ENCODE peak calls at places on chromosomes 5 and 9, in five cellular contexts. One of them, this sample, is unnamed.

GRCh38 chr5:173035904-173036707 is 20.0 kb upstream of the CREBRF start:
- DNase-seq in heart right ventricle: no peak
- DNase-seq in Calu3: no peak
- DNase-seq in neural progenitor cell: no peak
- DNase-seq in omental fat pad: no peak
- DNase-seq in this sample: no peak

GRCh38 chr5:65801332-65801731 is 79.3 kb downstream of the NLN start:
- DNase-seq in omental fat pad: no peak
- DNase-seq in Calu3: no peak
- DNase-seq in heart right ventricle: no peak
- DNase-seq in neural progenitor cell: no peak
- DNase-seq in this sample: no peak

GRCh38 chr9:135822383-135822755 is 85.0 kb downstream of the CAMSAP1 start:
- DNase-seq in neural progenitor cell: no peak
- DNase-seq in Calu3: no peak
- DNase-seq in heart right ventricle: no peak
- DNase-seq in omental fat pad: no peak
- DNase-seq in this sample: no peak

GRCh38 chr5:44443172-44443571 is 54.0 kb upstream of the FGF10 start:
- DNase-seq in neural progenitor cell: peak; percentile 3
- DNase-seq in heart right ventricle: no peak
- DNase-seq in omental fat pad: no peak
- DNase-seq in Calu3: no peak
- DNase-seq in this sample: no peak

GRCh38 chr9:7121055-7121454 is 363.3 kb downstream of the KDM4C start:
- DNase-seq in neural progenitor cell: no peak
- DNase-seq in omental fat pad: no peak
- DNase-seq in heart right ventricle: no peak
- DNase-seq in Calu3: no peak
- DNase-seq in this sample: no peak

GRCh38 chr5:53262348-53262970 is 152.9 kb upstream of the MOCS2 start:
- DNase-seq in heart right ventricle: no peak
- DNase-seq in Calu3: peak; percentile 55
- DNase-seq in omental fat pad: no peak
- DNase-seq in neural progenitor cell: peak; percentile 46
- DNase-seq in this sample: peak; percentile 39

GRCh38 chr9:35651964-35652828 is 1.5 kb upstream of the SIT1 start:
- DNase-seq in heart right ventricle: no peak
- DNase-seq in neural progenitor cell: no peak
- DNase-seq in Calu3: no peak
- DNase-seq in omental fat pad: no peak
- DNase-seq in this sample: no peak

GRCh38 chr9:130931508-130932150 is 7.4 kb downstream of the FIBCD1 start:
- DNase-seq in omental fat pad: no peak
- DNase-seq in heart right ventricle: no peak
- DNase-seq in Calu3: no peak
- DNase-seq in neural progenitor cell: no peak
- DNase-seq in this sample: no peak

GRCh38 chr5:133938039-133938821 is 30.2 kb downstream of the C5orf15 start:
- DNase-seq in neural progenitor cell: no peak
- DNase-seq in heart right ventricle: no peak
- DNase-seq in Calu3: peak; percentile 48
- DNase-seq in omental fat pad: no peak
- DNase-seq in this sample: no peak

GRCh38 chr9:127808347-127809001 is 5.8 kb downstream of the FPGS start:
- DNase-seq in heart right ventricle: no peak
- DNase-seq in Calu3: no peak
- DNase-seq in neural progenitor cell: no peak
- DNase-seq in omental fat pad: no peak
- DNase-seq in this sample: no peak

GRCh38 chr5:136047858-136048257 is 19.1 kb downstream of the TGFBI start:
- DNase-seq in Calu3: no peak
- DNase-seq in heart right ventricle: no peak
- DNase-seq in neural progenitor cell: no peak
- DNase-seq in omental fat pad: no peak
- DNase-seq in this sample: no peak

GRCh38 chr5:151459680-151460079 is 12.3 kb downstream of the SLC36A1 start:
- DNase-seq in Calu3: no peak
- DNase-seq in omental fat pad: no peak
- DNase-seq in heart right ventricle: no peak
- DNase-seq in neural progenitor cell: peak; percentile 29
- DNase-seq in this sample: no peak

GRCh38 chr9:134130503-134131375 is 5.1 kb upstream of the WDR5 start:
- DNase-seq in omental fat pad: no peak
- DNase-seq in heart right ventricle: peak; percentile 71
- DNase-seq in neural progenitor cell: peak; percentile 90
- DNase-seq in Calu3: peak; percentile 13
- DNase-seq in this sample: no peak

GRCh38 chr5:120134944-120135343 is 329.2 kb upstream of the PRR16 start:
- DNase-seq in heart right ventricle: no peak
- DNase-seq in omental fat pad: no peak
- DNase-seq in Calu3: no peak
- DNase-seq in neural progenitor cell: no peak
- DNase-seq in this sample: no peak

GRCh38 chr5:113505181-113505580 is 8.3 kb upstream of the YTHDC2 start:
- DNase-seq in neural progenitor cell: no peak
- DNase-seq in heart right ventricle: no peak
- DNase-seq in Calu3: no peak
- DNase-seq in omental fat pad: no peak
- DNase-seq in this sample: no peak

GRCh38 chr9:128706671-128707381 is 4.5 kb downstream of the PKN3 start:
- DNase-seq in Calu3: no peak
- DNase-seq in heart right ventricle: no peak
- DNase-seq in omental fat pad: no peak
- DNase-seq in neural progenitor cell: no peak
- DNase-seq in this sample: no peak

GRCh38 chr9:14350766-14351165 is 36.8 kb upstream of the NFIB start:
- DNase-seq in omental fat pad: no peak
- DNase-seq in neural progenitor cell: no peak
- DNase-seq in Calu3: no peak
- DNase-seq in heart right ventricle: no peak
- DNase-seq in this sample: no peak

GRCh38 chr9:114027159-114027895 is 50.8 kb downstream of the AMBP start:
- DNase-seq in heart right ventricle: no peak
- DNase-seq in omental fat pad: no peak
- DNase-seq in Calu3: no peak
- DNase-seq in neural progenitor cell: no peak
- DNase-seq in this sample: no peak

GRCh38 chr9:108463927-108464606 is 391.7 kb downstream of the ACTL7B start:
- DNase-seq in neural progenitor cell: no peak
- DNase-seq in heart right ventricle: no peak
- DNase-seq in Calu3: no peak
- DNase-seq in omental fat pad: no peak
- DNase-seq in this sample: no peak

GRCh38 chr5:78591972-78592700 is 56.4 kb downstream of the LHFPL2 start:
- DNase-seq in omental fat pad: no peak
- DNase-seq in neural progenitor cell: no peak
- DNase-seq in Calu3: no peak
- DNase-seq in heart right ventricle: no peak
- DNase-seq in this sample: no peak

GRCh38 chr9:94821098-94821930 is 94.8 kb downstream of the AOPEP start:
- DNase-seq in neural progenitor cell: no peak
- DNase-seq in omental fat pad: no peak
- DNase-seq in heart right ventricle: no peak
- DNase-seq in Calu3: no peak
- DNase-seq in this sample: no peak

GRCh38 chr9:88370346-88370745 is 17.9 kb upstream of the SPIN1 start:
- DNase-seq in heart right ventricle: no peak
- DNase-seq in Calu3: no peak
- DNase-seq in neural progenitor cell: no peak
- DNase-seq in omental fat pad: no peak
- DNase-seq in this sample: no peak

GRCh38 chr9:117035546-117035945 is 348.4 kb downstream of the TRIM32 start:
- DNase-seq in omental fat pad: no peak
- DNase-seq in heart right ventricle: no peak
- DNase-seq in neural progenitor cell: no peak
- DNase-seq in Calu3: no peak
- DNase-seq in this sample: no peak

GRCh38 chr5:15021286-15022046 is 149.9 kb upstream of the ANKH start:
- DNase-seq in omental fat pad: no peak
- DNase-seq in heart right ventricle: no peak
- DNase-seq in Calu3: peak; percentile 13
- DNase-seq in neural progenitor cell: no peak
- DNase-seq in this sample: no peak

GRCh38 chr9:8917978-8918739 is 1118.6 kb upstream of the DMAC1 start:
- DNase-seq in Calu3: no peak
- DNase-seq in neural progenitor cell: no peak
- DNase-seq in omental fat pad: no peak
- DNase-seq in heart right ventricle: no peak
- DNase-seq in this sample: no peak

GRCh38 chr9:97468658-97469448 is 32.6 kb upstream of the TMOD1 start:
- DNase-seq in heart right ventricle: peak; percentile 56
- DNase-seq in neural progenitor cell: peak; percentile 84
- DNase-seq in omental fat pad: peak; percentile 40
- DNase-seq in Calu3: peak; percentile 23
- DNase-seq in this sample: peak; percentile 76

GRCh38 chr5:1553642-1554409 is 30.1 kb upstream of the LPCAT1 start:
- DNase-seq in omental fat pad: no peak
- DNase-seq in heart right ventricle: no peak
- DNase-seq in neural progenitor cell: no peak
- DNase-seq in Calu3: no peak
- DNase-seq in this sample: no peak

GRCh38 chr5:158720316-158720715 is 379.4 kb downstream of the EBF1 start:
- DNase-seq in omental fat pad: no peak
- DNase-seq in neural progenitor cell: no peak
- DNase-seq in Calu3: no peak
- DNase-seq in heart right ventricle: no peak
- DNase-seq in this sample: no peak

GRCh38 chr9:33510264-33511183 is 13.5 kb upstream of the ANKRD18B start:
- DNase-seq in neural progenitor cell: peak; percentile 76
- DNase-seq in Calu3: peak; percentile 43
- DNase-seq in heart right ventricle: peak; percentile 72
- DNase-seq in omental fat pad: no peak
- DNase-seq in this sample: no peak

GRCh38 chr5:150516011-150516410 is 8.1 kb downstream of the NDST1 start:
- DNase-seq in omental fat pad: no peak
- DNase-seq in neural progenitor cell: no peak
- DNase-seq in Calu3: peak; percentile 65
- DNase-seq in heart right ventricle: no peak
- DNase-seq in this sample: peak; percentile 76

GRCh38 chr9:127525426-127526188 is 74.3 kb downstream of the LRSAM1 start:
- DNase-seq in heart right ventricle: no peak
- DNase-seq in Calu3: no peak
- DNase-seq in neural progenitor cell: peak; percentile 27
- DNase-seq in omental fat pad: no peak
- DNase-seq in this sample: no peak

GRCh38 chr9:93072383-93072795 is 13.9 kb downstream of the SUSD3 start:
- DNase-seq in heart right ventricle: no peak
- DNase-seq in Calu3: no peak
- DNase-seq in neural progenitor cell: no peak
- DNase-seq in omental fat pad: peak; percentile 45
- DNase-seq in this sample: no peak

GRCh38 chr5:6712136-6712581 is 1.1 kb upstream of the TENT4A start:
- DNase-seq in neural progenitor cell: peak; percentile 75
- DNase-seq in heart right ventricle: peak; percentile 58
- DNase-seq in Calu3: peak; percentile 56
- DNase-seq in omental fat pad: no peak
- DNase-seq in this sample: peak; percentile 41